ENCODE peak calls at places on chromosomes 4 and X, in nine cellular contexts. W is GM03348; O is activated CD4-positive, alpha-beta T cell treated with anti-CD3 and anti-CD28 coated beads, Interleukin-2, amount 50 U/mL, for 1 hour; N is activated CD8-positive, alpha-beta T cell treated with anti-CD3 and anti-CD28 coated beads for 36 hours; D is KBM-7; V is activated CD8-positive, alpha-beta memory T cell treated with anti-CD3 and anti-CD28 coated beads, Interleukin-2, amount 10 ng/mL, durations not matched to agents 7 days and 5 days; G is RPMI7951; U is GM23338; Y is stimulated activated CD4-positive, alpha-beta T cell treated with anti-CD3 and anti-CD28 coated beads, Interleukin-15, amount 100 ng/mL, for 24 hours. Z is an unnamed sample.

GRCh38 chr4:37748546-37748945 is 62.4 kb upstream of the RELL1 start:
- DNase-seq in W (no peak), O (no peak), N (no peak), D (peak; percentile 94), V (no peak), G (no peak), U (no peak), Y (no peak), Z (no peak)

GRCh38 chrX:33183366-33183765 is 28.0 kb downstream of the DMD start:
- DNase-seq in W (no peak), O (no peak), N (no peak), D (no peak), V (no peak), G (peak; percentile 54), U (peak; percentile 28), Y (no peak), Z (peak; percentile 35)

GRCh38 chrX:106901781-106902219 is 1.3 kb downstream of the RIPPLY1 start:
- DNase-seq in W (no peak), O (no peak), N (no peak), D (no peak), V (no peak), G (no peak), U (no peak), Y (no peak), Z (no peak)

GRCh38 chr4:157115613-157116340 is 39.8 kb downstream of the GLRB start:
- DNase-seq in W (peak; percentile 45), O (no peak), N (no peak), D (peak; percentile 49), V (no peak), G (peak; percentile 57), U (no peak), Y (no peak), Z (no peak)

GRCh38 chr4:7419961-7420660 is 14.6 kb downstream of the PSAPL1 start:
- DNase-seq in W (no peak), O (no peak), N (no peak), D (no peak), V (no peak), G (no peak), U (no peak), Y (no peak), Z (peak; percentile 62)

GRCh38 chr4:37188100-37188499 is 56.4 kb upstream of the NWD2 start:
- DNase-seq in W (no peak), O (no peak), N (peak; percentile 6), D (peak; percentile 8), V (no peak), G (no peak), U (peak; percentile 78), Y (peak; percentile 14), Z (no peak)

GRCh38 chr4:100497729-100498250 is 20.0 kb downstream of the EMCN start:
- DNase-seq in W (peak; percentile 14), O (no peak), N (no peak), D (no peak), V (no peak), G (no peak), U (no peak), Y (no peak), Z (no peak)

GRCh38 chrX:154040863-154041262 is 21.2 kb upstream of the IRAK1 start:
- DNase-seq in W (no peak), O (no peak), N (peak; percentile 23), D (no peak), V (no peak), G (no peak), U (no peak), Y (no peak), Z (no peak)

GRCh38 chr4:157514711-157515110 is 294.2 kb downstream of the GRIA2 start:
- DNase-seq in W (no peak), O (no peak), N (no peak), D (peak; percentile 15), V (no peak), G (no peak), U (peak; percentile 72), Y (no peak), Z (peak; percentile 36)

GRCh38 chrX:44439242-44439641 is 95.8 kb upstream of the EFHC2 start:
- DNase-seq in W (no peak), O (no peak), N (no peak), D (no peak), V (no peak), G (no peak), U (no peak), Y (no peak), Z (no peak)

GRCh38 chrX:71870337-71871098 is 40.1 kb upstream of the NHSL2 start:
- DNase-seq in W (no peak), O (no peak), N (peak; percentile 13), D (peak; percentile 67), V (no peak), G (peak; percentile 24), U (peak; percentile 66), Y (peak; percentile 24), Z (no peak)

GRCh38 chr4:82097504-82097903 is 276.3 kb downstream of the HNRNPD start:
- DNase-seq in W (no peak), O (no peak), N (peak; percentile 8), D (no peak), V (no peak), G (peak; percentile 58), U (no peak), Y (no peak), Z (peak; percentile 61)

GRCh38 chrX:77493677-77494553 is 46.7 kb downstream of the FGF16 start:
- DNase-seq in W (peak; percentile 10), O (no peak), N (no peak), D (no peak), V (no peak), G (peak; percentile 76), U (peak; percentile 65), Y (no peak), Z (peak; percentile 59)